ENCODE peak calls at places on chromosome 1, in eight cellular contexts. I is lower lobe of right lung; A is GM12865; F is fibroblast of pulmonary artery; C is lung microvascular endothelial cell; P is cerebellum; V is COR-L47; M is activated naive CD4-positive, alpha-beta T cell treated with Interleukin-2 at 50 U/mL for 16 hours. W is an unnamed sample.
A peak's percentile ranks its signal among the peaks of the same experiment; 100 is the strongest.

GRCh38 chr1:40710581-40711315 is 19.2 kb downstream of the NFYC start:
- DNase-seq in I (no peak), F (peak; percentile 19), V (no peak), M (no peak), A (no peak), C (peak; percentile 26), P (no peak), W (peak; percentile 39)

GRCh38 chr1:46724991-46725735 is 6.2 kb upstream of the EFCAB14 start:
- DNase-seq in M (peak; percentile 71), A (peak; percentile 83), C (peak; percentile 91), F (peak; percentile 93), I (peak; percentile 65), V (peak; percentile 14), P (peak; percentile 84), W (peak; percentile 79)

GRCh38 chr1:184299076-184299790 is 87.6 kb upstream of the C1orf21 start:
- DNase-seq in M (no peak), I (no peak), A (no peak), F (peak; percentile 76), V (peak; percentile 76), C (peak; percentile 17), P (peak; percentile 45), W (peak; percentile 86)

GRCh38 chr1:25912076-25912831 is 6.0 kb upstream of the STMN1 start:
- DNase-seq in P (no peak), M (no peak), F (peak; percentile 77), A (no peak), I (no peak), C (no peak), V (no peak), W (peak; percentile 86)

GRCh38 chr1:6745073-6745472 is 40.2 kb upstream of the CAMTA1 start:
- DNase-seq in I (no peak), P (no peak), C (no peak), V (no peak), A (peak; percentile 77), F (no peak), M (peak; percentile 40), W (no peak)

GRCh38 chr1:119587328-119587727 is 60.7 kb downstream of the ZNF697 start:
- DNase-seq in I (no peak), C (peak; percentile 66), M (no peak), A (no peak), V (peak; percentile 91), P (no peak), F (peak; percentile 39), W (peak; percentile 86)

GRCh38 chr1:99051611-99052283 is 47.1 kb upstream of the PLPPR5 start:
- DNase-seq in C (no peak), V (no peak), M (no peak), F (no peak), I (no peak), A (no peak), P (no peak), W (no peak)

GRCh38 chr1:224168859-224169380 is 14.1 kb upstream of the DEGS1 start:
- DNase-seq in I (no peak), C (peak; percentile 91), F (peak; percentile 89), V (no peak), P (no peak), M (no peak), A (peak; percentile 87), W (peak; percentile 93)

GRCh38 chr1:67921725-67922489 is 88.6 kb upstream of the GNG12 start:
- DNase-seq in V (no peak), A (no peak), C (no peak), I (no peak), M (no peak), P (no peak), F (peak; percentile 72), W (no peak)

GRCh38 chr1:3696689-3697088 is 44.4 kb downstream of the TP73 start:
- DNase-seq in A (no peak), M (no peak), V (no peak), F (no peak), I (no peak), C (no peak), P (no peak), W (no peak)